ENCODE peak calls at places on chromosome 10, in eight cellular contexts. I is transverse colon, U is stomach, L is suprapubic skin, C is SK-N-SH, K is ovary, E is H1, A is A549. O is an unnamed sample.

GRCh38 chr10:103553743-103554487 is 60.4 kb downstream of the NEURL1 start:
- DNase-seq in I (no peak), U (no peak), L (no peak), C (no peak), K (no peak), E (no peak), A (no peak), O (no peak)

GRCh38 chr10:79189853-79190435 is 121.2 kb downstream of the ZMIZ1 start:
- DNase-seq in I (no peak), U (no peak), L (no peak), C (no peak), K (no peak), E (no peak), A (no peak), O (no peak)

GRCh38 chr10:121236621-121237020 is 361.6 kb downstream of the FGFR2 start:
- DNase-seq in I (no peak), U (no peak), L (no peak), C (no peak), K (no peak), E (no peak), A (no peak), O (no peak)

GRCh38 chr10:86258488-86258887 is 108.1 kb downstream of the GRID1 start:
- DNase-seq in I (no peak), U (no peak), L (no peak), C (peak), K (no peak), E (peak), A (no peak), O (no peak)

GRCh38 chr10:101565936-101566332 is 22.1 kb downstream of the POLL start:
- DNase-seq in I (no peak), U (no peak), L (no peak), C (no peak), K (peak), E (no peak), A (no peak), O (no peak)

GRCh38 chr10:122326385-122326784 is 48.1 kb upstream of the PLEKHA1 start:
- DNase-seq in I (no peak), U (no peak), L (no peak), C (no peak), K (no peak), E (no peak), A (no peak), O (no peak)

GRCh38 chr10:66215921-66216320 is 709.9 kb upstream of the LRRTM3 start:
- DNase-seq in I (no peak), U (no peak), L (no peak), C (no peak), K (no peak), E (no peak), A (no peak), O (no peak)

GRCh38 chr10:61992683-61993629 is 91.5 kb downstream of the ARID5B start:
- DNase-seq in I (peak), U (peak), L (peak), C (peak), K (no peak), E (no peak), A (no peak), O (peak)

GRCh38 chr10:62456611-62457101 is 82.5 kb downstream of the ZNF365 start:
- DNase-seq in I (peak), U (no peak), L (no peak), C (no peak), K (no peak), E (no peak), A (no peak), O (peak)

GRCh38 chr10:75276029-75276872 is 40.5 kb upstream of the COMTD1 start:
- DNase-seq in I (no peak), U (peak), L (no peak), C (no peak), K (no peak), E (peak), A (no peak), O (no peak)

GRCh38 chr10:123858039-123858740 is 33.4 kb downstream of the CPXM2 start:
- DNase-seq in I (no peak), U (no peak), L (no peak), C (peak), K (no peak), E (peak), A (no peak), O (no peak)

GRCh38 chr10:21516270-21517131 is 9.0 kb downstream of the SKIDA1 start:
- DNase-seq in I (peak), U (peak), L (no peak), C (peak), K (peak), E (peak), A (no peak), O (no peak)

GRCh38 chr10:12973149-12973718 is 28.3 kb downstream of the CCDC3 start:
- DNase-seq in I (no peak), U (no peak), L (peak), C (no peak), K (no peak), E (no peak), A (no peak), O (no peak)

GRCh38 chr10:117736655-117737054 is 194.1 kb downstream of the EMX2 start:
- DNase-seq in I (no peak), U (no peak), L (no peak), C (no peak), K (no peak), E (no peak), A (peak), O (no peak)

GRCh38 chr10:71877818-71878217 is 26.8 kb upstream of the PSAP start:
- DNase-seq in I (no peak), U (no peak), L (no peak), C (no peak), K (no peak), E (no peak), A (no peak), O (no peak)

GRCh38 chr10:52479567-52479966 is 165.5 kb downstream of the DKK1 start:
- DNase-seq in I (no peak), U (no peak), L (no peak), C (no peak), K (no peak), E (no peak), A (no peak), O (no peak)

GRCh38 chr10:126006906-126007305 is 110.5 kb downstream of the FANK1 start:
- DNase-seq in I (no peak), U (no peak), L (no peak), C (no peak), K (no peak), E (no peak), A (no peak), O (no peak)

GRCh38 chr10:95355241-95355779 is 64.5 kb upstream of the PDLIM1 start:
- DNase-seq in I (no peak), U (no peak), L (no peak), C (no peak), K (no peak), E (no peak), A (no peak), O (no peak)

GRCh38 chr10:72081772-72082590 is 6.4 kb downstream of the SPOCK2 start:
- DNase-seq in I (peak), U (peak), L (no peak), C (peak), K (no peak), E (no peak), A (no peak), O (no peak)

GRCh38 chr10:124245806-124246440 is 152.5 kb upstream of the CHST15 start:
- DNase-seq in I (peak), U (peak), L (peak), C (peak), K (no peak), E (no peak), A (no peak), O (no peak)

GRCh38 chr10:115861864-115862263 is 411.1 kb downstream of the GFRA1 start:
- DNase-seq in I (no peak), U (no peak), L (no peak), C (no peak), K (no peak), E (no peak), A (peak), O (no peak)

GRCh38 chr10:29735628-29736324 is 101.0 kb upstream of the SVIL start:
- DNase-seq in I (peak), U (peak), L (peak), C (peak), K (peak), E (peak), A (peak), O (peak)

GRCh38 chr10:79108728-79109127 is 40.0 kb downstream of the ZMIZ1 start:
- DNase-seq in I (no peak), U (no peak), L (no peak), C (no peak), K (no peak), E (no peak), A (no peak), O (no peak)

GRCh38 chr10:87878664-87879459 is 15.4 kb downstream of the PTEN start:
- DNase-seq in I (no peak), U (no peak), L (no peak), C (no peak), K (no peak), E (no peak), A (no peak), O (no peak)

GRCh38 chr10:97169063-97169462 is 16.7 kb downstream of the SLIT1 start:
- DNase-seq in I (no peak), U (no peak), L (no peak), C (no peak), K (no peak), E (no peak), A (no peak), O (no peak)

GRCh38 chr10:117412469-117413005 is 37.3 kb upstream of the PDZD8 start:
- DNase-seq in I (no peak), U (no peak), L (no peak), C (no peak), K (no peak), E (no peak), A (no peak), O (no peak)

GRCh38 chr10:44946201-44946600 is 13.4 kb upstream of the RASSF4 start:
- DNase-seq in I (no peak), U (no peak), L (no peak), C (no peak), K (no peak), E (peak), A (no peak), O (no peak)

GRCh38 chr10:50552771-50553535 is 70.8 kb downstream of the SGMS1 start:
- DNase-seq in I (peak), U (peak), L (no peak), C (no peak), K (no peak), E (no peak), A (no peak), O (no peak)

GRCh38 chr10:28393956-28394568 is 91.2 kb upstream of the MPP7 start:
- DNase-seq in I (peak), U (peak), L (no peak), C (peak), K (peak), E (peak), A (peak), O (peak)

GRCh38 chr10:50497758-50498157 is 126.0 kb downstream of the SGMS1 start:
- DNase-seq in I (no peak), U (no peak), L (no peak), C (no peak), K (no peak), E (no peak), A (no peak), O (no peak)

GRCh38 chr10:124462348-124462695 is 699 bp downstream of the LHPP start:
- DNase-seq in I (no peak), U (no peak), L (no peak), C (no peak), K (no peak), E (no peak), A (no peak), O (no peak)

DNA sequence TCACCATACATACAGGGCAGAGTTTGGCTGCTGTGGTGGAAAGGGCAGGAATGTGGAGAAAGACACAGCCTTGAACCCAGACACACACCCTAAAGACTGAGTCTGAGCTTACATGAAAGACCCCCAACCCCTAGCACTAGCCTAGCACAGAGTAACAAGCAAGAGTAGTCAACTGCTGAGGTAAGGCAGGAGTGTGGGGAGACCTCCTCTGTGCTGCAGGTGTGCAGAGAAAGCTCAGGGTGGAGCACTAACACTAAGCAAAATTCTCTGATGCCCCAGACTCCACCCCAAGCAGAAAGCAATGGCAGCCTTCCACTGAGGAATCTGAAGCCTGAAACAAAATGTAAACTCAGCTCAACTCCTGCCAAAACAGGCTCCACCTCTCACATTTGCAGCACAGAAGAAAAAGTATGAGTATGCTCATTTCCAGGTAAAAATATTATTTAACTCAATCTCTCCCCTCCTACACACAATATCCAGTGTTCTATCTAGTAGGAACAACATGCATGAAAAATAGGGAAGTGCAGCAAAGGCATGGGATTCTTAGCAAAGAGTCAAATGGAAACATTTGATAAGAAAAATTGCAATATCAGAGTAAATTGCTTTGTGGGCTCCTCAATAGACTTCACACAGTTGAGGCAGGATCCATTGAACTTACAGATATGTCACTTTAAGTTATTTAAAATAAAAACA is 151.1 kb downstream of the ANK3 start:
- DNase-seq in I (no peak), U (peak), L (no peak), C (peak), K (no peak), E (no peak), A (peak), O (no peak)
- TF ChIP-seq CTCF in I (no peak), U (no peak), L (no peak), C (peak), K (no peak), E (peak), A (peak), O (no peak)

DNA sequence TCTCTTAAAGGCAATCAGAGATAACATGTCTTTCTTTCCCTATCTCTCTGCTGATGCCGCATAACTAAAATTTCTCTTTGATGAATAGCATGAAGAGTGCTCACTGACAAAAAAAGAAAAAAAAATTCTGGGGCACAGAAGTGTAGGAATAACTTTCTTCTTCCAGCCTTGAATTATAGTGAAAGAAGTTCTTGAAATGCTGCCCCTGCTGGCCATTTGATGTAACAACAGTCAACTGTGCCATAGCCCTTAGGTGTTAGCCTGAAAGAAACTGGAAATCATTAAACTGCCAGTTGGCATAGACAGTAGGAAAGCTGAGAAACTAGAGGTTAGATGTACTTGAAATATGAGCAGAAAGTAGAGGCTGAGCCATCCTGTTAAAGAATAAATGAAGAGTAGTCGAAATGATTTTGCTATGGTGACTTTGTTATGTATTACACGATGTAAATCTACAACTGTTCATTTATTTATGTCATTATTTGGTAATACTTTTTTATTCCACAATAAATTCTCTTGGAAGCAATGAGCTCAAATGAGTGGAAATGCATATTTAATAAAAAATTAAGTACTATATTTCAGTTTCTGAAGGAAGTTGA is 48.3 kb upstream of the FAM171A1 start:
- DNase-seq in I (peak), U (no peak), L (no peak), C (peak), K (no peak), E (no peak), A (no peak), O (peak)
- TF ChIP-seq EP300 in I (no peak), U (no peak), L (no peak), C (no peak), K (no peak), E (no peak), A (no peak), O (no peak)

DNA sequence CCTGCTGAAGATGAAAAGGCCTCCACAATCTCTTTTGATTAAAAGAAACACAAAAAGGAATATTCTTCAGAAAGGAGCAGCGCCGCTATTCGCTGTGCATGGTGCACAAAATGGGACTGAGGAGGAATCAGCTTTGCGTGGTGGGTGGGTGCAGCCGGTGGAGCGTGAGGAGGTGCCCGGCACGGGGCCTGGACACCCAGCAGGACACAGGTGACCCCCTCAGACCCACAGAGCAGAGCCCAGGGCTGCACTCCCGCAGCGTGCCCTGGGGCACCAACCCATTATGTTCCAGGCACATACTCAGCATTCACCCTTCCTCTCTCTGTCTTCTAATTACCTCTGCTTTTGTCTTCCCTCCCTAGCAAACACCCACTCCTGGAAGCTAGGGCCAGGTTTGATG is 238.0 kb upstream of the PPP2R2D start:
- DNase-seq in I (no peak), U (peak), L (no peak), C (no peak), K (no peak), E (no peak), A (no peak), O (no peak)
- TF ChIP-seq CTCF in I (no peak), U (no peak), L (no peak), C (no peak), K (no peak), E (no peak), A (no peak), O (no peak)

GRCh38 chr10:11017575-11018425 is at the start of gene CELF2:
- DNase-seq in I (peak), U (peak), L (peak), C (peak), K (peak), E (peak), A (no peak), O (peak)
- TF ChIP-seq EP300 in I (no peak), U (no peak), L (no peak), C (no peak), K (no peak), E (no peak), A (no peak), O (no peak)

GRCh38 chr10:24358022-24358421 is 149.1 kb downstream of the KIAA1217 start:
- DNase-seq in I (no peak), U (no peak), L (no peak), C (no peak), K (no peak), E (no peak), A (no peak), O (no peak)

GRCh38 chr10:24363070-24363469 is 154.1 kb downstream of the KIAA1217 start:
- DNase-seq in I (no peak), U (no peak), L (no peak), C (no peak), K (no peak), E (no peak), A (no peak), O (no peak)

GRCh38 chr10:24357344-24358021 is 148.5 kb downstream of the KIAA1217 start:
- DNase-seq in I (no peak), U (no peak), L (no peak), C (no peak), K (no peak), E (no peak), A (no peak), O (no peak)

GRCh38 chr10:24355289-24355688 is 146.4 kb downstream of the KIAA1217 start:
- DNase-seq in I (no peak), U (no peak), L (no peak), C (no peak), K (no peak), E (no peak), A (no peak), O (no peak)

GRCh38 chr10:24360286-24361127 is 151.6 kb downstream of the KIAA1217 start:
- DNase-seq in I (peak), U (peak), L (no peak), C (peak), K (peak), E (peak), A (peak), O (peak)
- TF ChIP-seq CTCF in I (peak), U (no peak), L (peak), C (peak), K (peak), E (peak), A (peak), O (peak)

GRCh38 chr10:70593513-70593890 is 9.0 kb downstream of the PRF1 start:
- DNase-seq in I (no peak), U (no peak), L (no peak), C (no peak), K (no peak), E (no peak), A (no peak), O (no peak)

GRCh38 chr10:70595566-70596016 is 7.0 kb downstream of the PRF1 start:
- DNase-seq in I (no peak), U (no peak), L (no peak), C (no peak), K (no peak), E (peak), A (no peak), O (no peak)

GRCh38 chr10:70592746-70593512 is 9.6 kb downstream of the PRF1 start:
- DNase-seq in I (no peak), U (no peak), L (no peak), C (no peak), K (peak), E (peak), A (no peak), O (no peak)

GRCh38 chr10:70592186-70592735 is 10.3 kb downstream of the PRF1 start:
- DNase-seq in I (no peak), U (no peak), L (no peak), C (no peak), K (no peak), E (peak), A (no peak), O (no peak)

DNA sequence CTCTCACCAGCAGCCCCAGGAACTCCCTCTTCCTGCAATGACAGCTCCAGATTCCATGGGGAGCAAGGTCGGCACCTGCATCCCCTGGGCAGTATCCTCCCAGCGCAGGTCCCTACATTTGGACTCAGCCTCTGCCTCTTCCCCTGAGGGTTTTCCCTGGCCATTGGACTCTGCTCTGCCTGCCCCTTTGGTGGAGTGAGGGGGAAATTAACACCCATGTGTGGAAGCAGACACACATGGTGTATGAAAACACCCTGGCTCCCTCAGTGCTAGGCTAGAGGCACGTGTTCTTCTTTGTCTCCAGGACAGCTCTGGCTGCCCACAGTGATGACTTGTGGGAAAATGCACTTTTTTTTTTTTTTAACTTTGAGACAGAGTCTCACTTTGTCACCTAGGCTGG is 8.4 kb downstream of the PRF1 start:
- DNase-seq in I (no peak), U (no peak), L (no peak), C (no peak), K (no peak), E (no peak), A (no peak), O (no peak)
- TF ChIP-seq EP300 in I (no peak), U (no peak), L (no peak), C (no peak), K (no peak), E (no peak), A (no peak), O (no peak)

O was measured in tibial nerve.